ENCODE peak calls at places on chromosomes 16 and 17, in seven cellular contexts. F, X, L, D, R, Z and V are unnamed samples.

GRCh38 chr16:56013962-56014552 is 138.9 kb upstream of the CES5A start:
- DNase-seq in F (no peak), X (no peak), L (no peak), D (no peak), R (no peak), Z (peak; percentile 23), V (no peak)

GRCh38 chr17:48892940-48893645 is 506 bp downstream of the ATP5MC1 start:
- DNase-seq in F (no peak), X (no peak), L (peak; percentile 74), D (no peak), R (no peak), Z (no peak), V (no peak)

GRCh38 chr17:80253631-80254395 is 6.8 kb upstream of the RNF213 start:
- DNase-seq in F (no peak), X (no peak), L (no peak), D (no peak), R (no peak), Z (no peak), V (no peak)

GRCh38 chr17:30113213-30113612 is 3.4 kb upstream of the NSRP1 start:
- DNase-seq in F (no peak), X (no peak), L (no peak), D (no peak), R (no peak), Z (no peak), V (no peak)

GRCh38 chr17:58184986-58185761 is 7.4 kb upstream of the EPX start:
- DNase-seq in F (no peak), X (no peak), L (no peak), D (no peak), R (no peak), Z (peak; percentile 49), V (no peak)

GRCh38 chr16:71711789-71712188 is 12.7 kb downstream of the PHLPP2 start:
- DNase-seq in F (no peak), X (no peak), L (no peak), D (no peak), R (no peak), Z (no peak), V (no peak)

GRCh38 chr17:44919885-44920564 is 4.7 kb upstream of the GFAP start:
- DNase-seq in F (peak; percentile 25), X (peak; percentile 84), L (peak; percentile 89), D (no peak), R (peak; percentile 81), Z (peak; percentile 79), V (peak; percentile 77)

GRCh38 chr16:57788252-57788841 is 13.9 kb downstream of the KIFC3 start:
- DNase-seq in F (no peak), X (peak; percentile 38), L (no peak), D (no peak), R (no peak), Z (no peak), V (no peak)

DNA sequence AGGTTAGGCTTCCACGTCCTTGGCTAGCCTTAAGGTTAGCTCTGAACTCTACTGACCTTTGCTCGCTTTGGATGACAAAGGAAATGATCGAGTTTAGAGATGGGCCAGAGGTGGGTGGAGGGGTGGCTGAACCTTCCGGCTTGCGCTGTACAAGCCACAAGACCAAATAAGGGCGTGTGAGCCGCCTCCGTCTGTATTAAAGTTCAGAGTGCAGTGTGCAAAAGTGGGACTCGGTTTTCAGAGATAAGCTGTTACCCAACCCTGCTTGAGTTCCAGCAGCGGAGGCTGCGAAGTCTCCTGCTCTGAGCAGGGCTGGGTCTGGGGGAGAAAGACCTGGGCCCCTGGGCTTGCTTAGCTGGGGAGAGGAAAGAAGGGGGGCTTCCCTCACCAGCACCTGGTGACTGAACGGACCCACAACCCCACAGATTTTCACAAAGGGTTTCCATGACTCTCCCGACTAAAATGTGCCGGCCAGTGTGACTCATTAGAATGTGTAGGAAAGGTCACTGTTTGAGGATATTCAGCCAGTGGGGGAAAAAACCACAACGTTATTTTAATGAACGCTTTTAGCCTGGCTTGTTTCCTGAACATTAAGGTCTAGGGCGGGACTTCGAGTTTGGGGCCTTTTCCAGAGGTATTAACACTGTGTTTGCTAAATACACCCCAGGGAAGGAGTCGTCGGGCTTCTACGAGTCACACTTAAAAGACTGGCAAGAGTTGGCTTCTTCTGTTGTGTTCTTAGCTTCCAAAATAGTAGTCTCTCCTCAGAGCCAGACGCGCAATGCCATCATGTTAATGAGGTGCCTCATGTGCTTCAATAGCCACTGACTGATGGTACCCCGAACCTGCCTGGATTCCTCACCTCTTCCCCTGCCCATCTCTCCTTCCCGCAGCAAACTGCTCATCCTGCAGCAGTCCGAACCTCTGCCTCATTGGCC is 67.0 kb downstream of the CENPV start:
- DNase-seq in F (peak; percentile 26), X (peak; percentile 86), L (peak; percentile 93), D (no peak), R (peak; percentile 64), Z (peak; percentile 85), V (peak; percentile 87)
- TF ChIP-seq POLR2A in F (no peak), X (peak; percentile 49), L (no peak), D (peak; percentile 42), R (no peak), Z (peak; percentile 87), V (peak; percentile 67)

GRCh38 chr16:69166221-69166833 is 20.6 kb upstream of the SNTB2 start:
- DNase-seq in F (no peak), X (no peak), L (peak; percentile 51), D (no peak), R (no peak), Z (peak; percentile 33), V (no peak)
- H3K4me3 ChIP-seq in F (no peak overlapping the region), X (no peak overlapping the region), L (no peak overlapping the region), D (no peak overlapping the region), R (no peak overlapping the region), Z (no peak overlapping the region), V (no peak overlapping the region)

DNA sequence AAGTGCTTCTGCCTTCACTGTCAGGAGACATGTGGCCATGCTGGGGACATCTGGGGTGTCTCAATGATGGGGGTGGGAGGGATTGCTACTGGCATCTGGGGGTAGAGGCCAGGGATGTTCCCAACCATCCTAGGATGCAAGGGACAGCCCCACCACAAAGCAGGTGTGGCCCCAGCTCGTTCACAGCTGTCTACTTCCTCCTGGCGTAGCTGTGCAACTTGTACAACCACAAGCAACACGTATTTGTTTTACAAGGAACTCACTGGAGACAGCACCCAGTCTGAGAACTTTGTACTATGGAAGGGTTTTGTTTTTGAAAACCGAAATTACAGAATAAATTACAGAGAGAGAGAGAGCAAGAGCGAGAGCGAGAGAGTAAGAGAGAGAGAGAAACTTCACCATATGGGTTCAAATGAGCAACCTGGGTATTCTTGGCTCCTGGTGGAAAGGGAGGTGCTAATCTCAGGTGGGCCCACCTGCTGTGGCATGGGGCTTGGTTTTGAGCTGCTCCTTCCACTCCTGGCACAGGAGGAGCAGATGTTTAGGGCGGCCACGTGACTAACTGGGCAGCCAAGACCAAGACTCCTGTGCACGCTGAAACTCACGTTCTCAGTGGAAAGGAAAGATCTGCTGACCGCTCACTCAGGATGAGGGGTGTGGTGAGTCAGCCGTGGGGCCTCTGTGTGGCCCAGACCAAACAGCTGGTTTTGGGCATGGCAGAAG is 17.5 kb upstream of the TNFRSF13B start:
- DNase-seq in F (no peak), X (no peak), L (no peak), D (no peak), R (no peak), Z (no peak), V (peak; percentile 73)
- TF ChIP-seq POLR2A in F (no peak), X (no peak), L (no peak), D (no peak), R (no peak), Z (no peak), V (no peak)

GRCh38 chr17:2056221-2057129 is 1.6 kb downstream of the HIC1 start:
- DNase-seq in F (no peak), X (peak; percentile 62), L (peak; percentile 90), D (peak; percentile 89), R (no peak), Z (no peak), V (peak; percentile 66)
- H3K4me3 ChIP-seq in F (peak overlapping the region; percentile 48), X (peak overlapping the region; percentile 41), L (peak overlapping the region; percentile 78), D (peak overlapping the region; percentile 56), R (peak overlapping the region; percentile 70), Z (no peak overlapping the region), V (peak overlapping the region; percentile 62)